ENCODE peak calls at places on chromosome 22, in nine cellular contexts. W is GM10248, V is Calu3, R is fibroblast of lung, N is HFFc6, T is GM12878, U is A549, Y is lung, G is body of pancreas. Z is an unnamed sample.

GRCh38 chr22:42336527-42337227 is 66.2 kb upstream of the TCF20 start:
- DNase-seq in N (peak), W (no peak), V (no peak), T (no peak), G (no peak), U (no peak), Y (no peak), R (no peak), Z (no peak)

GRCh38 chr22:35631597-35631996 is 14.5 kb upstream of the MB start:
- DNase-seq in N (no peak), U (peak), Y (no peak), R (no peak), V (peak), W (peak), G (peak), T (no peak), Z (no peak)

GRCh38 chr22:36773935-36774334 is 2.0 kb downstream of the IFT27 start:
- DNase-seq in W (no peak), R (peak), U (peak), T (no peak), Y (no peak), V (no peak), G (no peak), N (peak), Z (no peak)

GRCh38 chr22:20779014-20779812 is 5.3 kb downstream of the SERPIND1 start:
- DNase-seq in N (no peak), U (no peak), V (no peak), T (no peak), W (no peak), G (no peak), R (no peak), Y (no peak), Z (no peak)

GRCh38 chr22:35991168-35991567 is 37.5 kb downstream of the RBFOX2 start:
- DNase-seq in T (no peak), V (no peak), U (no peak), Y (no peak), W (no peak), R (peak), N (no peak), G (no peak), Z (no peak)

GRCh38 chr22:40425082-40425481 is 54.7 kb downstream of the SGSM3 start:
- DNase-seq in W (no peak), U (no peak), G (no peak), N (no peak), T (no peak), Y (no peak), R (no peak), V (no peak), Z (no peak)

GRCh38 chr22:38656256-38657148 is at the start of the genes CBY1 and FAM227A:
- DNase-seq in W (peak), Y (peak), N (peak), U (peak), T (peak), V (peak), R (peak), G (peak), Z (peak)

GRCh38 chr22:30705710-30706651 is 11.3 kb downstream of the OSBP2 start:
- DNase-seq in Y (no peak), W (peak), T (peak), G (no peak), U (no peak), N (peak), V (no peak), R (peak), Z (peak)

GRCh38 chr22:46027219-46028068 is 50.5 kb upstream of the WNT7B start:
- DNase-seq in U (no peak), T (no peak), V (peak), R (no peak), N (no peak), Y (no peak), G (peak), W (no peak), Z (no peak)
- TF ChIP-seq CTCF in U (no peak), T (no peak), V (no peak), R (no peak), N (peak), Y (no peak), G (peak), W (no peak), Z (no peak)

DNA sequence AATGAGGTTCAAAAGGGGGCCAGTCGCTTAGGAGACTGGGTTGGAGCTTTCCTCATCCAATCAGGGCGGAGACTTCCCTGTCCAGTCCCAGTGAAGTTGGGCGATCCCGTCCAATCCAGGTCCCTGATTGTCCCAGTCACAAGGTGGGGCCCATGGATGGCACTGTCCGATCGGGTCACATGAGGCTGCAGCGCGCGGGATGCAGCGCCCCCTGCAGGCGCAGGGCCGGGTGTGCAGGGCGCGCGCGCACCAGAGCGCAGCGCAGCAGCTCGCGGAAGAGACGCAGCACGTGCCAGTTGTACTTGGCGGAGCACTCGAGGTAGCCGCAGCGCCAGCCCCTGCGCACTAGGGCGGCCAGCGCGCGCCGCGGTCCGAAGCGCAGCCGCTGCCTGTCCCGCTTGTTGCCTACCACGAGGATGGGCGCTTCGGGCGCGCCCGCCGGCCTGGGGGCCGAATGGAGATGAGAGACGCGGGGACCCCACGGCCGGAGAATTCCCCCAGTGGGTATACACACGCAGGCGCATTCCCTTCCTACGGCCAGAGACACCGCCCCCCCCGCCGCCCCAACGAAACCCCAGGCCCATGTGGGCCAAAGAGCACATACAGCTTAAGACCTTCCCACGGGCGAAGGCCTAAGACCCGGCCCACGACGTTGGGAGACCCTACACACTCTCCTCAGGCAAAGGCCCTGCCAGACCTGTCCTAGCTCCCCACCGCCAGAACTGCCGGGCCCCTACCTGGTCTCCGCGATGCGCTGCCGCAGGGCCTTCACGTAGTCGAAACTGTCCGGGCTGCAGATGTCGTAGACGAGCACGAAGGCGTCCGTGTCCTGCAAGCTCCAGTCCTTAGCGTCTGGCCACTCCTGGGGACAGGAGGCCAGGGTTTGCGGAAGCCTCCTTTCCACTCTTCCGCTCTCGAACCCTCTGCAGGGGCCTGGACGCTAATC is 2.1 kb downstream of the RASL10A start:
- DNase-seq in Y (no peak), G (peak), U (peak), R (no peak), V (no peak), W (no peak), T (no peak), N (no peak), Z (peak)
- TF ChIP-seq CTCF in Y (no peak), G (peak), U (peak), R (peak), V (peak), W (peak), T (peak), N (peak), Z (peak)

GRCh38 chr22:19184276-19184997 is 5.9 kb upstream of the SLC25A1 start:
- DNase-seq in N (no peak), G (no peak), V (no peak), R (no peak), T (no peak), W (no peak), U (no peak), Y (no peak), Z (no peak)
- TF ChIP-seq CTCF in N (no peak), G (no peak), V (no peak), R (no peak), T (no peak), W (no peak), U (no peak), Y (no peak), Z (no peak)

GRCh38 chr22:27456696-27457503 is 344.7 kb downstream of the MN1 start:
- DNase-seq in V (no peak), N (peak), U (peak), R (peak), Y (no peak), W (no peak), G (no peak), T (no peak), Z (no peak)
- TF ChIP-seq CTCF in V (no peak), N (no peak), U (no peak), R (no peak), Y (no peak), W (no peak), G (no peak), T (no peak), Z (no peak)